ENCODE peak calls at places on chromosome 3, in four cellular contexts. G is effector CD4-positive, alpha-beta T cell; N is upper lobe of left lung; Y is NCI-H1105 treated with DMSO at 0.1 percent for 48 hours. X is an unnamed sample.
A peak's percentile ranks its signal among the peaks of the same experiment; 100 is the strongest.

GRCh38 chr3:124927454-124928079 is 7.0 kb downstream of the MUC13 start:
- DNase-seq in G (no peak), N (no peak), Y (no peak), X (no peak)

GRCh38 chr3:151673974-151674373 is 59.8 kb upstream of the AADACL2 start:
- DNase-seq in Y (no peak), G (no peak), N (no peak), X (no peak)

GRCh38 chr3:129962600-129962999 is 11.9 kb upstream of the TRH start:
- DNase-seq in N (no peak), Y (no peak), G (no peak), X (no peak)

GRCh38 chr3:30124435-30125390 is 481.7 kb upstream of the TGFBR2 start:
- DNase-seq in N (no peak), G (no peak), Y (peak; percentile 57), X (no peak)

GRCh38 chr3:8665407-8665896 is 20.9 kb upstream of the SSUH2 start:
- DNase-seq in G (no peak), N (no peak), Y (no peak), X (no peak)

GRCh38 chr3:8445861-8446260 is 55.8 kb upstream of the LMCD1 start:
- DNase-seq in G (no peak), Y (no peak), N (no peak), X (no peak)

GRCh38 chr3:190089711-190090110 is 31.0 kb downstream of the P3H2 start:
- DNase-seq in Y (no peak), G (no peak), N (no peak), X (no peak)

GRCh38 chr3:82163907-82164520 is 402.6 kb upstream of the GBE1 start:
- DNase-seq in Y (no peak), G (no peak), N (no peak), X (peak; percentile 12)

GRCh38 chr3:170815340-170815739 is 54.7 kb downstream of the RPL22L1 start:
- DNase-seq in Y (peak; percentile 84), N (no peak), G (no peak), X (peak; percentile 81)

GRCh38 chr3:147735662-147736061 is 326.5 kb downstream of the ZIC1 start:
- DNase-seq in N (no peak), Y (peak; percentile 11), G (no peak), X (no peak)

GRCh38 chr3:166527325-166527724 is 690.1 kb upstream of the BCHE start:
- DNase-seq in Y (peak; percentile 51), G (no peak), N (no peak), X (no peak)

GRCh38 chr3:156609546-156609945 is 54.6 kb upstream of the SSR3 start:
- DNase-seq in G (no peak), N (no peak), Y (no peak), X (no peak)

GRCh38 chr3:175865724-175866123 is 1006.6 kb downstream of the NAALADL2 start:
- DNase-seq in Y (no peak), G (no peak), N (no peak), X (no peak)

GRCh38 chr3:123112232-123112631 is 45.4 kb downstream of the PDIA5 start:
- DNase-seq in N (no peak), Y (no peak), G (no peak), X (no peak)

GRCh38 chr3:127613406-127613805 is 15.2 kb downstream of the MCM2 start:
- DNase-seq in Y (no peak), G (no peak), N (no peak), X (no peak)

GRCh38 chr3:187742351-187743171 is 2.7 kb downstream of the BCL6 start:
- DNase-seq in N (peak; percentile 58), G (no peak), Y (peak; percentile 78), X (no peak)

GRCh38 chr3:172515130-172515918 is 7.9 kb downstream of the TNFSF10 start:
- DNase-seq in Y (no peak), N (no peak), G (no peak), X (peak; percentile 20)

GRCh38 chr3:56800373-56801150 is 1.2 kb downstream of the ARHGEF3 start:
- DNase-seq in N (no peak), G (peak; percentile 65), Y (no peak), X (peak; percentile 56)

GRCh38 chr3:47603332-47603731 is 24.7 kb upstream of the CSPG5 start:
- DNase-seq in G (no peak), N (no peak), Y (no peak), X (no peak)

GRCh38 chr3:46705751-46706572 is 4.8 kb downstream of the TMIE start:
- DNase-seq in N (no peak), G (no peak), Y (no peak), X (no peak)

GRCh38 chr3:88678747-88679146 is 428.7 kb upstream of the EPHA3 start:
- DNase-seq in N (no peak), G (no peak), Y (no peak), X (no peak)

GRCh38 chr3:27628029-27628750 is 93.9 kb downstream of the EOMES start:
- DNase-seq in G (no peak), N (no peak), Y (no peak), X (no peak)

GRCh38 chr3:50554553-50554952 is 13.0 kb downstream of the C3orf18 start:
- DNase-seq in G (no peak), Y (no peak), N (no peak), X (no peak)

GRCh38 chr3:194806991-194807685 is 121.5 kb downstream of the FAM43A start:
- DNase-seq in Y (no peak), G (no peak), N (no peak), X (no peak)

GRCh38 chr3:133874761-133875438 is 20.8 kb downstream of the RAB6B start:
- DNase-seq in G (no peak), Y (no peak), N (no peak), X (no peak)

GRCh38 chr3:197224034-197224444 is 74.4 kb downstream of the DLG1 start:
- DNase-seq in N (no peak), Y (peak; percentile 84), G (no peak), X (peak; percentile 79)

GRCh38 chr3:123063034-123063433 is 3.8 kb upstream of the PDIA5 start:
- DNase-seq in N (no peak), G (no peak), Y (no peak), X (no peak)

X was measured in left kidney.